ENCODE peak calls at places on chromosomes 3 and 15, in eight cellular contexts. W is endothelial cell of umbilical vein, X is tibial artery, S is NB4, U is cardiac muscle cell, T is suprapubic skin, G is lung, M is body of pancreas. F is an unnamed sample.

GRCh38 chr3:81027344-81027743 is 734.1 kb downstream of the GBE1 start:
- DNase-seq in M (no peak), X (no peak), W (no peak), U (no peak), G (no peak), T (no peak), S (no peak), F (no peak)

GRCh38 chr3:16056210-16056607 is 118.3 kb upstream of the GALNT15 start:
- DNase-seq in W (peak; percentile 35), X (peak; percentile 86), S (no peak), G (no peak), M (no peak), U (no peak), T (no peak), F (no peak)

GRCh38 chr3:171876651-171877272 is 33.6 kb downstream of the TMEM212 start:
- DNase-seq in X (no peak), T (no peak), W (peak; percentile 90), G (no peak), S (no peak), M (no peak), U (no peak), F (no peak)

GRCh38 chr15:51251591-51251990 is 86.8 kb downstream of the CYP19A1 start:
- DNase-seq in G (no peak), U (no peak), S (no peak), X (no peak), T (no peak), W (no peak), M (no peak), F (no peak)

GRCh38 chr3:65706786-65707568 is 331.7 kb downstream of the MAGI1 start:
- DNase-seq in M (peak; percentile 28), U (no peak), X (no peak), W (no peak), T (no peak), G (no peak), S (no peak), F (no peak)

GRCh38 chr15:47718474-47719440 is 1.5 kb downstream of the SEMA6D start:
- DNase-seq in S (no peak), U (peak; percentile 48), W (peak; percentile 62), T (no peak), G (no peak), M (peak; percentile 44), X (peak; percentile 33), F (no peak)

GRCh38 chr3:169466990-169467389 is 196.5 kb downstream of the MECOM start:
- DNase-seq in X (no peak), T (no peak), S (no peak), U (no peak), M (no peak), G (no peak), W (no peak), F (no peak)

GRCh38 chr15:60582370-60583036 is 103.6 kb upstream of the ICE2 start:
- DNase-seq in S (no peak), U (no peak), M (no peak), T (no peak), X (no peak), G (no peak), W (peak; percentile 49), F (no peak)

GRCh38 chr3:5002174-5002870 is 23.1 kb downstream of the BHLHE40 start:
- DNase-seq in X (no peak), T (peak; percentile 49), S (peak; percentile 88), U (no peak), M (no peak), G (no peak), W (no peak), F (no peak)

GRCh38 chr3:101849714-101850326 is 506 bp downstream of the NFKBIZ start:
- DNase-seq in U (peak; percentile 52), W (peak; percentile 40), M (peak; percentile 55), S (peak; percentile 64), T (peak; percentile 85), G (peak; percentile 43), X (peak; percentile 46), F (no peak)

GRCh38 chr3:48897401-48898376 is 993 bp downstream of the SLC25A20 start:
- DNase-seq in G (no peak), U (no peak), X (no peak), W (no peak), T (no peak), S (peak; percentile 41), M (peak; percentile 14), F (no peak)

GRCh38 chr15:29613951-29614382 is 208.3 kb downstream of the TJP1 start:
- DNase-seq in M (peak; percentile 46), T (no peak), X (no peak), U (no peak), G (no peak), S (peak; percentile 36), W (no peak), F (no peak)

GRCh38 chr15:33639968-33640367 is 328.3 kb upstream of the CHRM5 start:
- DNase-seq in S (no peak), M (peak; percentile 22), U (no peak), W (no peak), G (no peak), X (no peak), T (no peak), F (no peak)

GRCh38 chr3:194067949-194068362 is 68.0 kb upstream of the HES1 start:
- DNase-seq in W (peak; percentile 55), X (no peak), U (no peak), G (no peak), T (no peak), M (no peak), S (no peak), F (no peak)

GRCh38 chr3:182612332-182612731 is 181.0 kb upstream of the ATP11B start:
- DNase-seq in X (no peak), G (no peak), T (no peak), U (no peak), S (no peak), M (no peak), W (no peak), F (no peak)

GRCh38 chr3:78570482-78570881 is 1197.3 kb downstream of the ROBO1 start:
- DNase-seq in W (no peak), G (no peak), M (no peak), X (no peak), U (no peak), S (no peak), T (no peak), F (no peak)

DNA sequence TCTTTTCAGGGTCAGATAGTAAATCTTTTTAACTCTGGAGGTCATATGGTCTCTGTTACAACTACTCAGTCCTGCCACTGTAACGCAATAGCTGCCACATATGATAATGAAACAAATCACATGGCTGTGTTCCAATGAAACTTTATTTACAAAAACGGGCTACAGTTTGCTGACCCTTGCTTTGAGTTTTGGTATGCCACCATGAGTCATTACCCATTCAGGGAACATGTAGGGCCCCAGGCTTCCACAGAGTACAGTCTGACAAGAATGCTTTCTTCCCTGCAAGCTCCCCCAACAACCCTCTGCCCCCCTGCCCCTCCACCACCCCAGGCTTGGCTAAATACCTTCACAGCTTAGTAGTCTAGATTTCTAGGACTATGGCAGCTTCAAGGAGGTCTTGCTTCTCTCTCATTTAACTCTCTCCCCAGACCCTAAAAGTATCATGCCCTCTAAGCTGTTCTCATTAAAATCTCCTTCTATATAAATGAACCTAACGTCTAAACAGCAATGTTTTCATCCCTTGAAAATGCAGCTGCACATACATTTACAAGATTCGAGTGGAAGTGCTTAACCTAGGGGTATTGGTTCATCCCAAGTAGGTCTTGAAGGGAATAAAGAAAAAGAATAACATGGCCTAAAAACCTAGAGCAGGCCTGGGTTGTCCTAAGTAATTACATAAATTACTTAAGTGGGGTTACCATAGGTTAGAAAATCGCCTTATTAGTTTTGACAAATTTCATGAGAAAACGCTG is 117.8 kb upstream of the PRICKLE2 start:
- DNase-seq in X (no peak), T (no peak), U (no peak), G (no peak), S (no peak), W (peak; percentile 34), M (no peak), F (no peak)
- TF ChIP-seq CTCF in X (no peak), T (no peak), U (no peak), G (no peak), S (no peak), W (no peak), M (no peak), F (no peak)

GRCh38 chr3:149555941-149556340 is 81.4 kb downstream of the TM4SF4 start:
- DNase-seq in X (no peak), M (no peak), U (no peak), G (no peak), S (no peak), T (no peak), W (no peak), F (no peak)

GRCh38 chr3:149551500-149551899 is 77.0 kb downstream of the TM4SF4 start:
- DNase-seq in U (no peak), M (no peak), G (no peak), T (no peak), X (no peak), W (no peak), S (no peak), F (no peak)

GRCh38 chr3:149552700-149553099 is 78.2 kb downstream of the TM4SF4 start:
- DNase-seq in T (no peak), M (no peak), S (no peak), W (no peak), U (no peak), X (no peak), G (no peak), F (no peak)

GRCh38 chr3:149554826-149555225 is 80.3 kb downstream of the TM4SF4 start:
- DNase-seq in X (no peak), T (no peak), U (no peak), W (peak; percentile 99), M (no peak), G (no peak), S (no peak), F (no peak)

GRCh38 chr3:149553781-149554451 is 79.4 kb downstream of the TM4SF4 start:
- DNase-seq in T (no peak), S (no peak), G (no peak), W (peak; percentile 85), M (peak; percentile 39), X (peak; percentile 47), U (peak; percentile 76), F (no peak)
- H3K4me3 ChIP-seq in T (no peak overlapping the region), S (no peak overlapping the region), G (no peak overlapping the region), W (peak overlapping the region; percentile 13), M (no peak overlapping the region), X (no peak overlapping the region), U (no peak overlapping the region), F (no peak overlapping the region)

GRCh38 chr3:52053307-52054304 is 2.8 kb downstream of the DUSP7 start:
- DNase-seq in U (no peak), X (peak; percentile 45), S (peak; percentile 76), T (no peak), M (no peak), G (no peak), W (peak; percentile 62), F (no peak)
- TF ChIP-seq CTCF in U (peak; percentile 31), X (no peak), S (peak; percentile 29), T (no peak), M (no peak), G (no peak), W (peak; percentile 8), F (peak; percentile 47)

DNA sequence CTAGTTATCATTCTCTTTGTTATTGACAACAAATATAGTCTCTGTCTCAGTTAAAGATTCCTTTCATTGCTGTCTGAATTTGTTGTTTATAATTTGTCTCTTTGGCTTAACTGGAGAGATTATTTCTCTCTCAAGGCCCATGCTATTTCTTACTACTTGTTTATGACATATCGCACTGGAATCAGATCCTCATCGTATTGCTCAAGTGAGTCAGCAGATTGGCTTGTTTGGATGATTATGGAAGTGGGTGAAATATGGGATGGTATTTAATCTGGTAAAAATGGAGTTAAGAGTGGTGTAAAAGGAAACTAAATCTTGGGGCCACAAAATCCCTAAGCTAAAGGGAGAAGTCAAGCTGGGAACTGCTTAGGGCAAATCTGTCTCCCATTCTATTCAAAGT is 613.1 kb downstream of the SI start:
- DNase-seq in M (no peak), S (no peak), X (no peak), G (no peak), T (no peak), W (no peak), U (no peak), F (no peak)
- H3K4me3 ChIP-seq in M (no peak overlapping the region), S (no peak overlapping the region), X (no peak overlapping the region), G (no peak overlapping the region), T (no peak overlapping the region), W (no peak overlapping the region), U (no peak overlapping the region), F (no peak overlapping the region)